ENCODE peak calls at places on chromosomes 4 and X, in eight cellular contexts. J is astrocyte, G is NT2/D1, T is ascending aorta, R is upper lobe of right lung, B is colonic mucosa, F is neural progenitor cell, D is left ventricle myocardium inferior. Z is an unnamed sample. For H3K27me3 and H3K36me3, the result is how much of the 10 kb centered on the place peaks cover.

GRCh38 chr4:39464886-39465501 is 6.1 kb downstream of the LIAS start:
- DNase-seq in G (no peak), D (no peak), J (peak), B (no peak), F (no peak), R (no peak), T (no peak), Z (no peak)

GRCh38 chrX:131778269-131779218 is 234.7 kb downstream of the OR13H1 start:
- DNase-seq in F (no peak), J (peak), B (peak), D (no peak), R (no peak), T (no peak), G (no peak), Z (no peak)

GRCh38 chr4:147768113-147768512 is 36.2 kb downstream of the ARHGAP10 start:
- DNase-seq in R (no peak), B (no peak), F (no peak), T (no peak), J (peak), D (no peak), G (no peak), Z (no peak)

GRCh38 chr4:99848576-99848975 is 31.9 kb downstream of the DAPP1 start:
- DNase-seq in G (no peak), D (no peak), B (no peak), J (no peak), R (no peak), T (no peak), F (no peak), Z (no peak)

GRCh38 chr4:125315571-125316390 is 1.0 kb downstream of the FAT4 start:
- DNase-seq in R (peak), T (no peak), F (peak), G (no peak), D (peak), J (peak), B (peak), Z (peak)

GRCh38 chr4:180059216-180059881 is 2183.9 kb upstream of the TENM3 start:
- DNase-seq in B (peak), R (peak), J (peak), T (no peak), G (peak), F (peak), D (no peak), Z (peak)

GRCh38 chrX:45261005-45261404 is 60.3 kb upstream of the DIPK2B start:
- DNase-seq in T (no peak), F (no peak), J (no peak), G (peak), R (no peak), B (no peak), D (no peak), Z (peak)

GRCh38 chr4:174490356-174490969 is 31.8 kb downstream of the HPGD start:
- DNase-seq in J (peak), R (no peak), D (no peak), B (no peak), G (no peak), T (no peak), F (no peak), Z (no peak)

GRCh38 chr4:133903029-133903428 is 298.6 kb downstream of the PABPC4L start:
- DNase-seq in T (no peak), F (no peak), G (no peak), B (no peak), D (no peak), R (no peak), J (no peak), Z (no peak)

GRCh38 chrX:11867610-11868345 is 109.7 kb downstream of the MSL3 start:
- DNase-seq in G (no peak), D (no peak), B (no peak), J (no peak), T (no peak), R (no peak), F (no peak), Z (no peak)

GRCh38 chr4:39235021-39235420 is 52.7 kb downstream of the WDR19 start:
- DNase-seq in D (no peak), G (no peak), T (no peak), R (no peak), B (no peak), F (no peak), J (no peak), Z (no peak)

GRCh38 chrX:77223046-77223445 is 224.1 kb upstream of the FGF16 start:
- DNase-seq in T (no peak), F (no peak), G (no peak), B (no peak), J (no peak), R (no peak), D (no peak), Z (peak)

GRCh38 chr4:13525606-13526281 is 18.6 kb downstream of the NKX3-2 start:
- DNase-seq in B (no peak), D (no peak), R (no peak), T (no peak), G (no peak), F (no peak), J (no peak), Z (peak)

GRCh38 chr4:13527192-13527982 is 16.9 kb downstream of the NKX3-2 start:
- DNase-seq in F (no peak), B (no peak), D (no peak), R (no peak), J (no peak), T (no peak), G (no peak), Z (peak)

GRCh38 chr4:13524504-13525243 is 19.6 kb downstream of the NKX3-2 start:
- DNase-seq in B (no peak), R (no peak), T (no peak), F (no peak), J (peak), D (no peak), G (no peak), Z (peak)

GRCh38 chr4:13527983-13528822 is 16.1 kb downstream of the NKX3-2 start:
- DNase-seq in T (no peak), R (no peak), J (no peak), D (no peak), B (no peak), F (no peak), G (no peak), Z (peak)

DNA sequence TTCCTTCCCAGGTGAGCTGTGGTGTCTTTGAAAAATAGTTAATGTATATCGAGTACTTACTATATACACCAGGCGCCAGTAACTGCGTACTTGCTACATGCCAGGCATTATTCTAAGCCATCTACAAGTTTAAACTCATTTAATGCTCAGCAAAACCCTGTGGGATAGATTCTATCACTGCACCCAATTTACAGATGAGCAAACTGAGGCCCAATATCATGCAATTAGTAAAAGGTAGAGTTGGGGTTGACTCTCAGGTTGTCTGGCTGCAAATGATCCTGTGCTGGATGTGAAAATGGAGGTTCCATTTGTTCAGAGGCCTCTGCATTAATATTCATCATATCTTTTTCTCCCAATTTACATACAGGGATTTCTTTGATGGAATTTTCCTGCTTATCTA is 17.6 kb downstream of the NKX3-2 start:
- DNase-seq in R (no peak), D (no peak), T (no peak), B (no peak), G (no peak), J (no peak), F (no peak), Z (no peak)
- H3K4me3 ChIP-seq in R (no peak), D (no peak), T (no peak), B (no peak), G (no peak), J (no peak), F (no peak), Z (no peak)

GRCh38 chrX:104084063-104084462 is 8.0 kb upstream of the TMSB15C start:
- DNase-seq in B (no peak), G (no peak), T (no peak), R (no peak), J (no peak), F (no peak), D (no peak), Z (no peak)
- H3K27me3 ChIP-seq in B (under half), G (under half), T (under half), R (under half), J (under half), F (under half), D (under half), Z (under half)

GRCh38 chr4:115648786-115649185 is 535.4 kb upstream of the NDST4 start:
- DNase-seq in T (no peak), D (no peak), F (peak), B (no peak), R (no peak), G (no peak), J (no peak), Z (no peak)
- H3K36me3 ChIP-seq in T (under half), D (under half), F (under half), B (under half), R (under half), G (under half), J (under half), Z (under half)

GRCh38 chr4:24913099-24913445 is 230 bp upstream of the CCDC149 start:
- DNase-seq in B (no peak), J (no peak), T (no peak), G (no peak), R (no peak), D (no peak), F (no peak), Z (no peak)
- H3K4me3 ChIP-seq in B (peak), J (peak), T (peak), G (peak), R (peak), D (peak), F (peak), Z (peak)

Z was measured in H7.